ENCODE peak calls at places on chromosome 12, in four cellular contexts. One of them, this sample, is unnamed.

GRCh38 chr12:58148405-58148804 is 207.0 kb downstream of the ATP23 start:
- DNase-seq in brain microvascular endothelial cell: peak
- DNase-seq in CD8-positive, alpha-beta T cell: no peak
- DNase-seq in lower lobe of right lung: no peak
- DNase-seq in this sample: no peak

GRCh38 chr12:57610553-57611115 is 601 bp upstream of the ARHGEF25 start:
- DNase-seq in CD8-positive, alpha-beta T cell: no peak
- DNase-seq in brain microvascular endothelial cell: no peak
- DNase-seq in lower lobe of right lung: no peak
- DNase-seq in this sample: no peak

GRCh38 chr12:111505601-111506036 is 93.5 kb downstream of the ATXN2 start:
- DNase-seq in lower lobe of right lung: no peak
- DNase-seq in brain microvascular endothelial cell: no peak
- DNase-seq in CD8-positive, alpha-beta T cell: no peak
- DNase-seq in this sample: no peak

GRCh38 chr12:116533343-116534248 is 25.6 kb upstream of the MAP1LC3B2 start:
- DNase-seq in lower lobe of right lung: peak
- DNase-seq in brain microvascular endothelial cell: peak
- DNase-seq in CD8-positive, alpha-beta T cell: peak
- DNase-seq in this sample: no peak

GRCh38 chr12:72081787-72082186 is 143.1 kb downstream of the TPH2 start:
- DNase-seq in brain microvascular endothelial cell: no peak
- DNase-seq in lower lobe of right lung: no peak
- DNase-seq in CD8-positive, alpha-beta T cell: no peak
- DNase-seq in this sample: no peak

GRCh38 chr12:3275171-3276041 is 198.2 kb downstream of the TSPAN9 start:
- DNase-seq in brain microvascular endothelial cell: peak
- DNase-seq in CD8-positive, alpha-beta T cell: peak
- DNase-seq in lower lobe of right lung: peak
- DNase-seq in this sample: no peak

GRCh38 chr12:97482153-97482693 is 19.6 kb downstream of the RMST start:
- DNase-seq in lower lobe of right lung: no peak
- DNase-seq in CD8-positive, alpha-beta T cell: no peak
- DNase-seq in brain microvascular endothelial cell: no peak
- DNase-seq in this sample: no peak

GRCh38 chr12:128570191-128571065 is 253.3 kb downstream of the SLC15A4 start:
- DNase-seq in brain microvascular endothelial cell: no peak
- DNase-seq in CD8-positive, alpha-beta T cell: no peak
- DNase-seq in lower lobe of right lung: no peak
- DNase-seq in this sample: no peak

GRCh38 chr12:4202918-4203317 is 70.6 kb upstream of the CCND2 start:
- DNase-seq in lower lobe of right lung: no peak
- DNase-seq in CD8-positive, alpha-beta T cell: no peak
- DNase-seq in brain microvascular endothelial cell: no peak
- DNase-seq in this sample: no peak

GRCh38 chr12:10304161-10304574 is 3.5 kb upstream of the KLRD1 start:
- DNase-seq in brain microvascular endothelial cell: peak
- DNase-seq in CD8-positive, alpha-beta T cell: no peak
- DNase-seq in lower lobe of right lung: no peak
- DNase-seq in this sample: no peak

GRCh38 chr12:89069431-89069830 is 282.9 kb downstream of the DUSP6 start:
- DNase-seq in CD8-positive, alpha-beta T cell: no peak
- DNase-seq in lower lobe of right lung: no peak
- DNase-seq in brain microvascular endothelial cell: peak
- DNase-seq in this sample: no peak

GRCh38 chr12:89571481-89572190 is 45.8 kb upstream of the POC1B start:
- DNase-seq in lower lobe of right lung: no peak
- DNase-seq in brain microvascular endothelial cell: no peak
- DNase-seq in CD8-positive, alpha-beta T cell: no peak
- DNase-seq in this sample: no peak

GRCh38 chr12:89247962-89248361 is 104.3 kb downstream of the DUSP6 start:
- DNase-seq in CD8-positive, alpha-beta T cell: no peak
- DNase-seq in brain microvascular endothelial cell: no peak
- DNase-seq in lower lobe of right lung: no peak
- DNase-seq in this sample: no peak

GRCh38 chr12:129193263-129193871 is 340.1 kb downstream of the GLT1D1 start:
- DNase-seq in brain microvascular endothelial cell: peak
- DNase-seq in lower lobe of right lung: no peak
- DNase-seq in CD8-positive, alpha-beta T cell: no peak
- DNase-seq in this sample: no peak

GRCh38 chr12:120978296-120979219 is at the start of gene HNF1A:
- DNase-seq in brain microvascular endothelial cell: no peak
- DNase-seq in CD8-positive, alpha-beta T cell: no peak
- DNase-seq in lower lobe of right lung: no peak
- DNase-seq in this sample: no peak

GRCh38 chr12:111169032-111169431 is 199.9 kb downstream of the PHETA1 start:
- DNase-seq in CD8-positive, alpha-beta T cell: no peak
- DNase-seq in lower lobe of right lung: no peak
- DNase-seq in brain microvascular endothelial cell: no peak
- DNase-seq in this sample: no peak

GRCh38 chr12:93571360-93571853 is 1.1 kb upstream of the SOCS2 start:
- DNase-seq in CD8-positive, alpha-beta T cell: peak
- DNase-seq in lower lobe of right lung: peak
- DNase-seq in brain microvascular endothelial cell: peak
- DNase-seq in this sample: no peak

GRCh38 chr12:38586652-38587219 is 270.2 kb downstream of the ALG10B start:
- DNase-seq in CD8-positive, alpha-beta T cell: no peak
- DNase-seq in brain microvascular endothelial cell: no peak
- DNase-seq in lower lobe of right lung: no peak
- DNase-seq in this sample: no peak

GRCh38 chr12:54417712-54418440 is 1.2 kb downstream of the ITGA5 start:
- DNase-seq in CD8-positive, alpha-beta T cell: no peak
- DNase-seq in brain microvascular endothelial cell: no peak
- DNase-seq in lower lobe of right lung: no peak
- DNase-seq in this sample: no peak

GRCh38 chr12:3491938-3492867 is 1.2 kb downstream of the PRMT8 start:
- DNase-seq in CD8-positive, alpha-beta T cell: peak
- DNase-seq in brain microvascular endothelial cell: peak
- DNase-seq in lower lobe of right lung: peak
- DNase-seq in this sample: no peak

GRCh38 chr12:34299802-34300193 is 277.5 kb downstream of the ALG10 start:
- DNase-seq in brain microvascular endothelial cell: no peak
- DNase-seq in CD8-positive, alpha-beta T cell: no peak
- DNase-seq in lower lobe of right lung: peak
- DNase-seq in this sample: peak

GRCh38 chr12:6635856-6636521 is at the start of gene LPAR5:
- DNase-seq in CD8-positive, alpha-beta T cell: peak
- DNase-seq in lower lobe of right lung: peak
- DNase-seq in brain microvascular endothelial cell: peak
- DNase-seq in this sample: no peak

GRCh38 chr12:2460051-2460450 is 334.7 kb upstream of the FKBP4 start:
- DNase-seq in lower lobe of right lung: no peak
- DNase-seq in brain microvascular endothelial cell: no peak
- DNase-seq in CD8-positive, alpha-beta T cell: no peak
- DNase-seq in this sample: no peak

GRCh38 chr12:64608901-64609542 is 1.3 kb upstream of the RASSF3 start:
- DNase-seq in lower lobe of right lung: no peak
- DNase-seq in brain microvascular endothelial cell: peak
- DNase-seq in CD8-positive, alpha-beta T cell: peak
- DNase-seq in this sample: no peak

GRCh38 chr12:16756833-16757552 is 151.0 kb upstream of the LMO3 start:
- DNase-seq in CD8-positive, alpha-beta T cell: no peak
- DNase-seq in lower lobe of right lung: no peak
- DNase-seq in brain microvascular endothelial cell: no peak
- DNase-seq in this sample: no peak

GRCh38 chr12:57370084-57370483 is 60.8 kb downstream of the R3HDM2 start:
- DNase-seq in CD8-positive, alpha-beta T cell: no peak
- DNase-seq in brain microvascular endothelial cell: no peak
- DNase-seq in lower lobe of right lung: no peak
- DNase-seq in this sample: no peak

GRCh38 chr12:52049688-52050087 is 1.6 kb upstream of the NR4A1 start:
- DNase-seq in CD8-positive, alpha-beta T cell: no peak
- DNase-seq in brain microvascular endothelial cell: no peak
- DNase-seq in lower lobe of right lung: no peak
- DNase-seq in this sample: no peak

GRCh38 chr12:48998497-48999353 is 450 bp downstream of the DDN start:
- DNase-seq in CD8-positive, alpha-beta T cell: no peak
- DNase-seq in lower lobe of right lung: peak
- DNase-seq in brain microvascular endothelial cell: no peak
- DNase-seq in this sample: no peak

GRCh38 chr12:57268264-57268663 is 17.3 kb upstream of the STAC3 start:
- DNase-seq in CD8-positive, alpha-beta T cell: no peak
- DNase-seq in brain microvascular endothelial cell: no peak
- DNase-seq in lower lobe of right lung: no peak
- DNase-seq in this sample: no peak

GRCh38 chr12:131279281-131279921 is 325.7 kb downstream of the ADGRD1 start:
- DNase-seq in lower lobe of right lung: peak
- DNase-seq in brain microvascular endothelial cell: no peak
- DNase-seq in CD8-positive, alpha-beta T cell: no peak
- DNase-seq in this sample: peak

DNA sequence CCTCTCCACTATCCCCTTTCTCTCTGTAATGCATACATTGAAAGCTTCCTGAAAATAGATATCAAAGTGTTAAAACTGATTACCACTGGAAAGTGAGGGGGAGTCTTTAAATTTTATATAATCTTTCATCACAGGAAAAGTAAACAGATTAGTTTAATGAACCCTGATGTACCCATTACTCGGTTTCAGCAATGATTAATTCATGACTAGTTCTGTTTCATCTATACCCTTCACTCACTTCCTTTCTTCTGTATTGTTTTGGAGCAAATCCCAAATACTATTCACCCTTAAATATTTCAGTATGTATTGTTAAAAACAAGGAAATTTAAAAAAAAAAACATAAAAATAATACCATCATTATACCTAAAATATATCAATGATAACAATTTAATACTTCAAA is 67.3 kb upstream of the TMCC3 start:
- DNase-seq in brain microvascular endothelial cell: no peak
- DNase-seq in lower lobe of right lung: no peak
- DNase-seq in CD8-positive, alpha-beta T cell: no peak
- DNase-seq in this sample: no peak
- TF ChIP-seq CTCF in brain microvascular endothelial cell: no peak
- TF ChIP-seq CTCF in lower lobe of right lung: no peak
- TF ChIP-seq CTCF in CD8-positive, alpha-beta T cell: no peak
- TF ChIP-seq CTCF in this sample: no peak

GRCh38 chr12:117907108-117907689 is 61.6 kb downstream of the KSR2 start:
- DNase-seq in brain microvascular endothelial cell: no peak
- DNase-seq in CD8-positive, alpha-beta T cell: no peak
- DNase-seq in lower lobe of right lung: no peak
- DNase-seq in this sample: no peak
- TF ChIP-seq CTCF in brain microvascular endothelial cell: no peak
- TF ChIP-seq CTCF in CD8-positive, alpha-beta T cell: no peak
- TF ChIP-seq CTCF in lower lobe of right lung: no peak
- TF ChIP-seq CTCF in this sample: no peak

GRCh38 chr12:99253068-99253467 is 394.5 kb upstream of the GARIN6 start:
- DNase-seq in brain microvascular endothelial cell: no peak
- DNase-seq in CD8-positive, alpha-beta T cell: no peak
- DNase-seq in lower lobe of right lung: no peak
- DNase-seq in this sample: no peak
- TF ChIP-seq CTCF in brain microvascular endothelial cell: peak
- TF ChIP-seq CTCF in CD8-positive, alpha-beta T cell: no peak
- TF ChIP-seq CTCF in lower lobe of right lung: no peak
- TF ChIP-seq CTCF in this sample: peak

DNA sequence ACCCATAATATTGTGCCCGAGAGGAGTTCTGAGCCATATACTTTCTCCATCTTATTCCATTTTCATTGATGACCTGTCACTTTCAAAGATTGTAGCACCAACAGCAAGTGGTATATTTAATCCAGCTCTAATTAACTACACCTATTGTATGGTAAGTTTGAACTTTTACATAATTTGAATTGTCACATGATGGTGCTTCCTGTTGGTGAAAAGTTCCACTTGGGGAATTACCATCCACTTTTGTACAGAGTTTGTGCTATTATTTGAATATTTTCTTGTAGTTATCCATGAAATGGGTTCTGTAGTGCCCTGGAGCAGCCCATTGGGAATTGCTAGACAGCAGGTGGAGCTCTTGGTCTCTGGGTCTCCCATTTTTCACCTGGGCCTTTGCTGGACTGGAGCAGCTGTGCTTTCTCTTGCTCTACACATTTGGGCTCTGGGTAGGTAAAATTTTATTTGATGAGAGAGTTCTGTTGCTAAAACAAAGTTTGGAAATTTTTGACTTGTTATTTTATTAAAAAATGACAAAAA is 3.0 kb downstream of the SMCO3 start:
- DNase-seq in lower lobe of right lung: no peak
- DNase-seq in brain microvascular endothelial cell: peak
- DNase-seq in CD8-positive, alpha-beta T cell: no peak
- DNase-seq in this sample: no peak
- TF ChIP-seq CTCF in lower lobe of right lung: peak
- TF ChIP-seq CTCF in brain microvascular endothelial cell: peak
- TF ChIP-seq CTCF in CD8-positive, alpha-beta T cell: no peak
- TF ChIP-seq CTCF in this sample: peak

GRCh38 chr12:109299849-109300248 is 9.2 kb downstream of the FOXN4 start:
- DNase-seq in CD8-positive, alpha-beta T cell: no peak
- DNase-seq in lower lobe of right lung: no peak
- DNase-seq in brain microvascular endothelial cell: no peak
- DNase-seq in this sample: no peak

GRCh38 chr12:109301643-109302176 is 7.4 kb downstream of the FOXN4 start:
- DNase-seq in CD8-positive, alpha-beta T cell: no peak
- DNase-seq in brain microvascular endothelial cell: no peak
- DNase-seq in lower lobe of right lung: no peak
- DNase-seq in this sample: no peak

GRCh38 chr12:109302770-109303169 is 6.3 kb downstream of the FOXN4 start:
- DNase-seq in CD8-positive, alpha-beta T cell: no peak
- DNase-seq in brain microvascular endothelial cell: no peak
- DNase-seq in lower lobe of right lung: no peak
- DNase-seq in this sample: no peak

GRCh38 chr12:109304485-109304884 is 4.6 kb downstream of the FOXN4 start:
- DNase-seq in CD8-positive, alpha-beta T cell: no peak
- DNase-seq in brain microvascular endothelial cell: no peak
- DNase-seq in lower lobe of right lung: no peak
- DNase-seq in this sample: no peak

DNA sequence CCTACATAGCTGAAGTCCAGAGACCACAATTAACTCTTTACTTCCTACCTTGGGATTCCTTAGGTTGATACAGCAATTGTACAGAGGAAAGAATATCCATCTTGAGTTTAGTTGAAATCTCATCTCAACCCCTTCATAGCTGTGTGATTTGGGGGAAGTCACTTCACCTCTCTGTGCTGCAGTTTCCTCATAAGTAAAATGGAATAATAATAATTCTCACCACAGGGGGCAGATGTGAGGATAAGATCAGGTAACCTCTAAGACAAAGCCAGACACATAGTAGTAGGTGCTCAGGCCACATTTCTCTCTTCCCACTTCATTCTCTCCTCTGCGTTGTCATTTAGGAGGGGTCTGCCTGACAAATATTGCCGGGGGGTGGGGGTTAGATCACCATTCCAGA is 6.7 kb downstream of the FOXN4 start:
- DNase-seq in brain microvascular endothelial cell: no peak
- DNase-seq in CD8-positive, alpha-beta T cell: no peak
- DNase-seq in lower lobe of right lung: no peak
- DNase-seq in this sample: no peak
- TF ChIP-seq CTCF in brain microvascular endothelial cell: peak
- TF ChIP-seq CTCF in CD8-positive, alpha-beta T cell: no peak
- TF ChIP-seq CTCF in lower lobe of right lung: no peak
- TF ChIP-seq CTCF in this sample: peak

GRCh38 chr12:126760109-126760508 is 1506.9 kb upstream of the TMEM132C start:
- DNase-seq in brain microvascular endothelial cell: no peak
- DNase-seq in CD8-positive, alpha-beta T cell: no peak
- DNase-seq in lower lobe of right lung: no peak
- DNase-seq in this sample: no peak
- TF ChIP-seq CTCF in brain microvascular endothelial cell: no peak
- TF ChIP-seq CTCF in CD8-positive, alpha-beta T cell: no peak
- TF ChIP-seq CTCF in lower lobe of right lung: no peak
- TF ChIP-seq CTCF in this sample: no peak

This sample was measured in chondrocyte.